ENCODE peak calls at places on chromosomes 2 and 18, in seven cellular contexts. O is heart right ventricle; Y is ELF-1; D is kidney tubule cell; H is frontal cortex; G is SK-N-SH; W is stimulated activated CD4-positive, alpha-beta T cell treated with anti-CD3 and anti-CD28 coated beads, Interleukin-12 subunit alpha, Interleukin-12 subunit beta, amount 100 ng/mL, for 48 hours. U is an unnamed sample.

GRCh38 chr2:218252509-218253247 is 8.1 kb upstream of the GPBAR1 start:
- DNase-seq in G (no peak), O (no peak), D (no peak), W (no peak), H (no peak), Y (no peak), U (no peak)

GRCh38 chr2:7861910-7862702 is 819.8 kb upstream of the ID2 start:
- DNase-seq in D (no peak), Y (no peak), H (no peak), W (no peak), O (no peak), G (no peak), U (no peak)

GRCh38 chr2:44267269-44268258 is 7.7 kb upstream of the SLC3A1 start:
- DNase-seq in W (no peak), Y (no peak), G (no peak), H (no peak), D (peak; percentile 80), O (peak; percentile 6), U (peak; percentile 54)

GRCh38 chr2:25373269-25373981 is 31.7 kb upstream of the DNMT3A start:
- DNase-seq in W (no peak), G (no peak), D (peak; percentile 56), Y (no peak), O (no peak), H (no peak), U (no peak)

GRCh38 chr2:102005989-102006885 is 14.5 kb downstream of the IL1R2 start:
- DNase-seq in D (peak; percentile 33), Y (peak; percentile 47), O (peak; percentile 51), W (peak; percentile 59), H (peak; percentile 38), G (peak; percentile 47), U (peak; percentile 45)

GRCh38 chr18:68034293-68034692 is 517.8 kb upstream of the DSEL start:
- DNase-seq in D (no peak), W (no peak), O (no peak), H (no peak), Y (no peak), G (peak; percentile 4), U (no peak)

GRCh38 chr2:29238497-29238896 is 123.3 kb downstream of the CLIP4 start:
- DNase-seq in H (no peak), W (peak; percentile 5), D (peak; percentile 43), Y (peak; percentile 68), G (peak; percentile 58), O (no peak), U (no peak)

GRCh38 chr2:33250417-33251029 is 225.9 kb upstream of the RASGRP3 start:
- DNase-seq in W (no peak), H (no peak), O (no peak), D (no peak), Y (peak; percentile 10), G (no peak), U (no peak)

GRCh38 chr18:36872329-36872728 is 43.4 kb downstream of the KIAA1328 start:
- DNase-seq in H (no peak), D (peak; percentile 42), O (no peak), W (no peak), Y (no peak), G (no peak), U (peak; percentile 37)

GRCh38 chr2:116988303-116988702 is 826.2 kb upstream of the DDX18 start:
- DNase-seq in Y (no peak), W (no peak), H (no peak), D (peak; percentile 63), G (no peak), O (no peak), U (no peak)

GRCh38 chr2:46985512-46985911 is 69.9 kb upstream of the MCFD2 start:
- DNase-seq in D (peak; percentile 85), W (peak; percentile 21), O (no peak), Y (no peak), H (no peak), G (no peak), U (no peak)

GRCh38 chr2:179332903-179333302 is 68.3 kb upstream of the SESTD1 start:
- DNase-seq in W (no peak), H (no peak), G (no peak), Y (no peak), D (peak; percentile 35), O (no peak), U (no peak)

GRCh38 chr2:189466046-189466445 is 24.8 kb downstream of the WDR75 start:
- DNase-seq in G (no peak), Y (no peak), O (no peak), H (no peak), D (no peak), W (no peak), U (no peak)

GRCh38 chr18:57583297-57583835 is 3.1 kb downstream of the FECH start:
- DNase-seq in H (no peak), D (no peak), O (no peak), G (no peak), W (no peak), Y (no peak), U (no peak)

GRCh38 chr2:96897491-96898134 is 27.7 kb upstream of the SEMA4C start:
- DNase-seq in W (no peak), D (no peak), Y (no peak), O (no peak), G (no peak), H (no peak), U (no peak)

GRCh38 chr2:23346029-23346428 is 39.0 kb upstream of the KLHL29 start:
- DNase-seq in O (no peak), H (no peak), W (no peak), Y (no peak), G (no peak), D (no peak), U (no peak)

GRCh38 chr2:176584333-176584732 is 315.1 kb downstream of the MTX2 start:
- DNase-seq in Y (no peak), G (no peak), H (no peak), W (no peak), D (peak; percentile 98), O (no peak), U (peak; percentile 91)

GRCh38 chr2:111662771-111663470 is 221.1 kb downstream of the ANAPC1 start:
- DNase-seq in G (no peak), H (no peak), O (no peak), D (peak; percentile 70), W (peak; percentile 28), Y (no peak), U (no peak)

GRCh38 chr2:216221806-216222205 is 112.7 kb downstream of the XRCC5 start:
- DNase-seq in H (no peak), Y (no peak), G (no peak), W (no peak), D (peak; percentile 80), O (no peak), U (no peak)

GRCh38 chr2:21038403-21039073 is 5.3 kb downstream of the APOB start:
- DNase-seq in G (no peak), W (no peak), Y (no peak), O (no peak), H (no peak), D (no peak), U (no peak)

GRCh38 chr18:10798727-10799435 is 273.1 kb downstream of the NAPG start:
- DNase-seq in W (no peak), Y (no peak), O (no peak), D (peak; percentile 88), H (no peak), G (no peak), U (peak; percentile 81)

GRCh38 chr2:237662671-237663093 is 35.3 kb downstream of the LRRFIP1 start:
- DNase-seq in D (peak; percentile 75), H (no peak), W (peak; percentile 42), Y (peak; percentile 97), O (peak; percentile 86), G (peak; percentile 63), U (peak; percentile 53)

GRCh38 chr18:47936975-47937374 is 6.5 kb upstream of the SMAD2 start:
- DNase-seq in H (no peak), O (no peak), D (peak; percentile 10), G (no peak), Y (no peak), W (no peak), U (no peak)

GRCh38 chr2:44689516-44689915 is 252.0 kb upstream of the SIX3 start:
- DNase-seq in Y (no peak), W (no peak), H (no peak), O (no peak), G (no peak), D (no peak), U (no peak)

GRCh38 chr2:118388771-118389170 is 300.5 kb downstream of the INSIG2 start:
- DNase-seq in H (no peak), O (no peak), W (no peak), G (no peak), Y (no peak), D (peak; percentile 82), U (peak; percentile 59)

GRCh38 chr2:221518201-221518936 is 53.7 kb downstream of the EPHA4 start:
- DNase-seq in O (no peak), H (no peak), G (no peak), D (peak; percentile 55), Y (no peak), W (no peak), U (no peak)

GRCh38 chr2:14530506-14530905 is 102.0 kb upstream of the LRATD1 start:
- DNase-seq in O (no peak), W (no peak), H (no peak), Y (no peak), G (no peak), D (no peak), U (no peak)